ENCODE peak calls at places on chromosomes 2 and 18, in seven cellular contexts. T, P, K, U, V, G and H are unnamed samples.

GRCh38 chr2:24830351-24830750 is 37.1 kb downstream of the CENPO start:
- DNase-seq in T (no peak), K (no peak), G (no peak), U (peak), V (peak), P (no peak), H (no peak)

GRCh38 chr2:240800241-240800640 is 19.8 kb downstream of the KIF1A start:
- DNase-seq in G (no peak), U (peak), P (peak), K (no peak), T (no peak), V (peak), H (peak)

GRCh38 chr2:168300460-168300859 is 53.1 kb upstream of the STK39 start:
- DNase-seq in T (no peak), K (no peak), V (no peak), G (no peak), P (no peak), U (no peak), H (peak)

GRCh38 chr2:29165362-29166236 is 50.4 kb downstream of the CLIP4 start:
- DNase-seq in P (no peak), G (peak), V (peak), K (no peak), T (no peak), U (peak), H (no peak)

GRCh38 chr2:230953843-230954242 is 28.8 kb upstream of the GPR55 start:
- DNase-seq in G (no peak), T (no peak), P (no peak), K (no peak), U (no peak), V (no peak), H (no peak)

GRCh38 chr2:74845217-74845751 is 11.4 kb downstream of the HK2 start:
- DNase-seq in V (peak), K (no peak), G (peak), T (peak), P (peak), U (peak), H (peak)

GRCh38 chr2:17249249-17249648 is 269.0 kb downstream of the RAD51AP2 start:
- DNase-seq in V (no peak), K (no peak), U (no peak), P (no peak), G (no peak), T (no peak), H (no peak)

GRCh38 chr2:167646557-167646956 is 600.8 kb downstream of the STK39 start:
- DNase-seq in V (no peak), U (no peak), P (no peak), G (no peak), T (no peak), K (no peak), H (no peak)

GRCh38 chr2:223649941-223650530 is 47.9 kb upstream of the SCG2 start:
- DNase-seq in T (no peak), G (no peak), P (no peak), U (no peak), K (no peak), V (no peak), H (no peak)

GRCh38 chr2:111954602-111955332 is 56.4 kb downstream of the MERTK start:
- DNase-seq in K (no peak), V (no peak), P (no peak), U (no peak), G (no peak), T (peak), H (no peak)

GRCh38 chr2:138712212-138712979 is 67.8 kb downstream of the NXPH2 start:
- DNase-seq in V (peak), G (no peak), P (no peak), T (no peak), K (no peak), U (peak), H (no peak)

GRCh38 chr2:175855236-175855635 is 146.8 kb downstream of the LNPK start:
- DNase-seq in V (no peak), G (no peak), K (no peak), P (no peak), U (no peak), T (no peak), H (no peak)

GRCh38 chr2:179340678-179341077 is 76.0 kb upstream of the SESTD1 start:
- DNase-seq in U (peak), G (peak), T (no peak), P (no peak), K (no peak), V (peak), H (no peak)

GRCh38 chr2:170571612-170572011 is 143.5 kb upstream of the SP5 start:
- DNase-seq in P (no peak), U (no peak), T (no peak), V (no peak), K (no peak), G (no peak), H (no peak)

GRCh38 chr2:136185991-136186771 is 68.2 kb upstream of the CXCR4 start:
- DNase-seq in U (no peak), P (no peak), T (no peak), V (no peak), K (no peak), G (no peak), H (no peak)

GRCh38 chr2:39523308-39524044 is 86.4 kb upstream of the MAP4K3 start:
- DNase-seq in P (no peak), U (peak), V (peak), G (peak), K (no peak), T (no peak), H (peak)

DNA sequence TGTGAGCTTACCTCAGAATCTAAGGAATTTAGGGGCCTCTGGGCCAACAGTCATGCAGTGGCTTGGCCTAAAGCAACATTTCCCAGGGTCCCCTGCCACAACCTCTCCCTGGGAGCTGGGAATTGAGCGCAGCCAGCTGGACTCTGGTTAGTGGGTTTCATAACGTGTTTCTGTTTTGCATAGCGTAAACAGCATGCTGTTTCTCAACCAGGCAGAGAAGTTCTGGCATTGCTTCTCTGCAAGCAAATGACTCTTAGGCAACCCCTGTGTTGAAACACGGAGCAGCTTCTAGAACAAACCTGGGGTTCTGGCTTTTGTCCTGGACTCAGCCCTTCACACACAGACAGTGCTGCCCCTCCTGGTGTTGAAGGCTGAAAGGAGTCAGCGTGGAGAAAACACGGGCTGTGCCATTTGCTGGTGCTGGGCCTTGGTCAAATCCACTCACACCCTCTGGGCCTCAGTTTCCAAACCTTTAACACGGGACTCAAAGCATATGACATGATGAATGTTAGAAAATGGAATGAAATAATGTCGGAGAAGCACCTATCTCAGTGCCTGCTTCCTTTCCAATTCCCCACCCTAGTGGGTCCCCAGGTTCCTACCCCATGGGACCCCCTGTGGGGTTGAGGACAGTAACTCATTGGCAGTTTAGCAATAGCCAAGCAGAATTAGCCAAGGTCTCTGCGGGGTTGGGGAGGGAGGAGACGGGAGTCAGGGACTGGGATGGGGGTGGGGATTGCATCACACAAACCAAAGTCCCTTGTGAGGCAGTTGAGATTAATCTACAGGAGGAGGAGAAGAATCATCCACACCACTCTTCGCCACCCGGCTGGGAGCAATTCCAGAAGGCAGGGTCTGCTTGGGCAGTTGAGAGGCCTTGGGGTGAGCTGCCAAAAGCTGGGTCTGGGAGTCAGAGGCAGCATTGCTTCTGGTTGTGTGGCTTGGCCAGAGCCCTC is 30.2 kb upstream of the IL1R2 start:
- DNase-seq in V (peak), T (peak), K (no peak), G (peak), P (no peak), U (peak), H (no peak)
- TF ChIP-seq CTCF in V (peak), T (no peak), K (no peak), G (peak), P (no peak), U (peak), H (no peak)

GRCh38 chr2:109125595-109126500 is 3.2 kb upstream of the SH3RF3 start:
- DNase-seq in V (peak), T (no peak), P (no peak), U (peak), G (peak), K (no peak), H (peak)
- H3K4me3 ChIP-seq in V (no peak), T (no peak), P (no peak), U (no peak), G (no peak), K (no peak), H (no peak)

GRCh38 chr2:117537030-117537429 is 277.5 kb upstream of the DDX18 start:
- DNase-seq in V (no peak), T (no peak), G (no peak), K (no peak), U (no peak), P (no peak), H (no peak)

DNA sequence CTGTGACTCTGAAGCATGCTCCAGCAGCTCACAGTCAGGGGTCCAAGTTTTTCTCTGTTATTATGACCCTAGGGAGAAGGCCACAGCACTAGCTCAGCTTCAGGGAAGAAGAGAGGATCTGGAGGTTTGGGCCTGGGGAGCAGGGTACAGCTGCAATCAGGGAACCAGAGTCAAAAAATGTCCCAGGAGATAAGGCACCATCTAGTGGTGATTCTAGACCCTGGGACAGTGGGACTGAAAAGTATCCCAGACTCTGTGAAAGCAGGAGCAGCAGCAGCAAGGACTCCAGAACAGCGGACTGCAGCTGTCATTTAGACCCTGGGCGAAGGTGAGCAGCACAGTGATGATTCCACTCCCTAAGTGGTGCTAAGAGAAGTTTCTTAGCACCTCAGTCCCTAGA is 278.4 kb upstream of the DDX18 start:
- DNase-seq in V (no peak), G (no peak), U (no peak), T (no peak), K (peak), P (no peak), H (no peak)
- TF ChIP-seq CTCF in V (no peak), G (no peak), U (no peak), T (peak), K (peak), P (no peak), H (peak)

GRCh38 chr2:3302751-3303582 is 74.7 kb downstream of the EIPR1 start:
- DNase-seq in V (no peak), P (no peak), T (no peak), K (no peak), U (no peak), G (no peak), H (peak)
- H3K4me3 ChIP-seq in V (peak), P (peak), T (peak), K (no peak), U (peak), G (peak), H (peak)

GRCh38 chr2:221478106-221478863 is 93.8 kb downstream of the EPHA4 start:
- DNase-seq in G (no peak), P (peak), T (no peak), K (no peak), U (no peak), V (no peak), H (no peak)
- TF ChIP-seq CTCF in G (no peak), P (no peak), T (peak), K (no peak), U (no peak), V (no peak), H (no peak)

DNA sequence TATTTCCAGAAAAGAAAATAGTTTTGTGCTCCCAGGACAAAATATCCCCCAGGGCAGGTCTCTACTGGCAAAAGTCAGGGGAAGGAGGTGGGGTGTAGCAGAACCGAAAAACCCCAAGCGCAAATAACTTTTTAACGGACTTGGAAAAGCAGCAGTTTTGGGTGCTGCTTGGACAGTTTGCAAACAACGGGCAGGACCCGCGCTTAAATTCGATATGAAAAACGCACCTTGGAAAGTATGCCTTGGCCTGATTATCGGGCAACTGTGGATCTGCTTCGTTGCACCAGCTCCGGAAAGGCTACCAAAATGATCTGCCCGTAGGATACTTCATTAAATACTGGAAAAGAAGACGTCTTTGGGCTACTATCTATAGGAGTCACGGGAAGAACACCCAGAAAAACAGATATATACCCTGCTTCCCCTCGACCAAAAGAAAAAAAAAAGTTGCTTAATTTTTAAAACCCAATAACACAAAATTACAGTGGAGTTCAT is 2.9 kb upstream of the KCTD1 start:
- DNase-seq in T (no peak), P (no peak), V (peak), U (no peak), K (no peak), G (no peak), H (no peak)
- H3K4me3 ChIP-seq in T (peak), P (peak), V (no peak), U (peak), K (no peak), G (peak), H (no peak)

DNA sequence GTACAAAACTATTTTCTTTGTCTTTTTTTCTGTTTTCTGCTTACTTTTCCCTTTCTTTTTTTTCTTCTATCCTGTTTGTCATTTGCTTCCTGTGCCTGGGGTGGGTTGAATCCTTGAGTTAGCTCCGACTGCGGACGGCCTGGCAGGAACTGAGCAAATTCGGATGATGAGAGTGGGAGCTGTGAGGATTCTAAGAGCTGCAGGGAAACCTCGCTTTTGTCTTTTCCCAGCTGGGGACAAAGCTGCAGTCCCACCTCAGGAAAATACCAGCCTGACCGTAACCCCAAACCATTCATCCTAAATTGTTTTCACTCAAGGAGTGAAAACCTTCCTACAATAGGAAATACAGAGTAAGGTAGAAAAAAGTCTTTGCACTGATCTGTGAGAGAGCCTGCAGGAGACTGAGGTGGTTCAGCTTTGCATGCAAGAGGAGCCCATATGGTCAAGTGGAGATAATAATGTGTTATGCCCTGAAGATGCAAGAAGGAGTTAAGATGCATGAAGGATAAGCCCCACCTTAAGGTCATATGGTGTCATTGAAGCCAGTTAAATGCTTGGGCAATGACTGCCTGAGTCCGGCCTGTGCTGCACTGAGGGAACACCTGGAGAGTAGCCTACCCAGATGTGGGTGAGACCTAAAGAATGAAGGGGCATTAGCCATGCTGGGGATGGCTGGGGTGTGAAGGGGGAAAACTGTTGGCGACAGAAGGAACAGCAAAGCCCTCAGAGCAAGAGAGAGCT is 31.7 kb upstream of the ARL4C start:
- DNase-seq in U (no peak), G (no peak), V (no peak), K (peak), P (no peak), T (no peak), H (no peak)
- TF ChIP-seq CTCF in U (no peak), G (no peak), V (no peak), K (peak), P (no peak), T (no peak), H (no peak)

GRCh38 chr2:96239745-96240264 is 26.0 kb downstream of the TMEM127 start:
- DNase-seq in P (no peak), G (no peak), T (no peak), U (no peak), V (no peak), K (no peak), H (no peak)

GRCh38 chr2:96240341-96241038 is 25.3 kb downstream of the TMEM127 start:
- DNase-seq in U (no peak), V (no peak), K (no peak), T (no peak), P (peak), G (no peak), H (no peak)

GRCh38 chr2:96241227-96241626 is 24.6 kb downstream of the TMEM127 start:
- DNase-seq in U (no peak), V (no peak), T (no peak), G (no peak), P (no peak), K (peak), H (no peak)

GRCh38 chr2:96243843-96244242 is 22.0 kb downstream of the TMEM127 start:
- DNase-seq in U (no peak), P (no peak), K (no peak), T (no peak), G (no peak), V (no peak), H (no peak)

DNA sequence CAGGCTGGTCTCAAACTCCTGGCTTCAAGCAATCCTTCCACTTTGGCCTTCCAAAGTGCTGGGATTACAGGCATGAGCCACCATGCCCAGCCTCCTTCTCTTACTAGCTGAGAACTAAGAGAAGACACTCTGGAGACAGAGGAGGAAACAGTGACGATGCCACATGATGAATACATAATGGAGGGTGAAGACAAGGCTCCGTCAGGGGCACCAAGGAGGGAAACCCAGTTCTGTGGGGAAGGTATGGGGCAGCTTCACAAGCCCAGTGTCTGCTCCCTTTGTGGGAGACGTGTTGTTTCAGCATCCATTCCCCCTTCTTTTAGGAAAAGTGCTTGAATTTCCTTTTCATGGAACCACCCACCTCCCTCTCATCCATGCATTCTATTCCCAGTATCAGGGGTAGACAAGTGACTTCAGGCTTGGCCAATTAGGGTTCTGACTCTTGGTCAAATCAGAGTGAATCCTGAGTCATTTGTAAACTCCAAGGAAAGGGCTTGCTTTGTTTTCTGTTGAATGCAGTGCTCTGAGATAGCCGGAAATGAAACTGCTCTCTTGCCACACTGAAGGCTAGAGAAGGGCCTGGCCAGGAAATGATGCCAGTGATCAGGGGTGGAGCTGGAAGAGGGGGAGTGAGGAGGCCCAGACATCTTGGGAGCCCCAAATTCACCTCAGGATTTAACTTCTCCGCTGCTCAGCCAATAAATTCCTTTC is 23.7 kb downstream of the TMEM127 start:
- DNase-seq in V (peak), U (peak), G (peak), T (no peak), P (no peak), K (peak), H (no peak)
- H3K4me3 ChIP-seq in V (no peak), U (no peak), G (no peak), T (no peak), P (no peak), K (peak), H (no peak)